ENCODE peak calls at places on chromosome 15, in nine cellular contexts. G, F, S, N, Q, Z, C, U and O are unnamed samples.

GRCh38 chr15:56948000-56948765 is 29.7 kb downstream of the TCF12 start:
- DNase-seq in G (no peak), F (no peak), S (no peak), N (no peak), Q (no peak), Z (peak), C (no peak), U (no peak), O (no peak)

GRCh38 chr15:92510163-92510882 is 116.6 kb downstream of the ST8SIA2 start:
- DNase-seq in G (peak), F (no peak), S (peak), N (no peak), Q (no peak), Z (no peak), C (no peak), U (no peak), O (no peak)

GRCh38 chr15:101206173-101206572 is 45.7 kb downstream of the CHSY1 start:
- DNase-seq in G (no peak), F (peak), S (peak), N (no peak), Q (peak), Z (peak), C (no peak), U (no peak), O (no peak)

GRCh38 chr15:39431371-39431770 is 149.5 kb upstream of the THBS1 start:
- DNase-seq in G (no peak), F (no peak), S (peak), N (no peak), Q (no peak), Z (no peak), C (no peak), U (no peak), O (no peak)

GRCh38 chr15:25775317-25775912 is 87.7 kb downstream of the ATP10A start:
- DNase-seq in G (peak), F (no peak), S (peak), N (no peak), Q (no peak), Z (peak), C (no peak), U (peak), O (peak)

GRCh38 chr15:96701876-96702275 is 371.4 kb downstream of the NR2F2 start:
- DNase-seq in G (no peak), F (no peak), S (no peak), N (no peak), Q (no peak), Z (peak), C (no peak), U (no peak), O (no peak)

GRCh38 chr15:40115670-40116093 is 7.0 kb upstream of the BMF start:
- DNase-seq in G (no peak), F (no peak), S (no peak), N (no peak), Q (no peak), Z (no peak), C (no peak), U (peak), O (no peak)

GRCh38 chr15:35519536-35520149 is 26.3 kb downstream of the DPH6 start:
- DNase-seq in G (peak), F (no peak), S (peak), N (peak), Q (peak), Z (peak), C (no peak), U (no peak), O (peak)

GRCh38 chr15:48963524-48964113 is at the start of gene SHC4:
- DNase-seq in G (peak), F (peak), S (peak), N (peak), Q (peak), Z (peak), C (peak), U (no peak), O (peak)

GRCh38 chr15:63860161-63860954 is 26.6 kb upstream of the HERC1 start:
- DNase-seq in G (no peak), F (no peak), S (no peak), N (no peak), Q (no peak), Z (no peak), C (no peak), U (no peak), O (no peak)

GRCh38 chr15:90617171-90617570 is 87.4 kb downstream of the CRTC3 start:
- DNase-seq in G (peak), F (no peak), S (peak), N (no peak), Q (no peak), Z (no peak), C (no peak), U (no peak), O (no peak)

GRCh38 chr15:42605281-42605744 is 29.9 kb downstream of the STARD9 start:
- DNase-seq in G (no peak), F (no peak), S (peak), N (peak), Q (peak), Z (peak), C (no peak), U (no peak), O (no peak)

GRCh38 chr15:99634576-99634975 is 68.8 kb downstream of the MEF2A start:
- DNase-seq in G (no peak), F (no peak), S (no peak), N (no peak), Q (no peak), Z (no peak), C (no peak), U (no peak), O (no peak)